ENCODE peak calls at places on chromosomes 3 and 15, in six cellular contexts. F is IMR-90, Y is spleen, Q is A549, I is testis, P is GM12878. X is an unnamed sample.

GRCh38 chr3:4830586-4830914 is 148.7 kb upstream of the BHLHE40 start:
- DNase-seq in I (no peak), P (no peak), Y (no peak), F (no peak), Q (no peak), X (no peak)

GRCh38 chr3:82012775-82013174 is 251.3 kb upstream of the GBE1 start:
- DNase-seq in P (no peak), I (no peak), F (no peak), Q (no peak), Y (no peak), X (no peak)

GRCh38 chr3:8589880-8590556 is 54.6 kb downstream of the SSUH2 start:
- DNase-seq in P (no peak), Q (no peak), Y (no peak), F (peak; percentile 42), I (no peak), X (no peak)

GRCh38 chr3:5144316-5144994 is 22.4 kb downstream of the ARL8B start:
- DNase-seq in I (no peak), P (no peak), F (no peak), Y (no peak), Q (no peak), X (no peak)

GRCh38 chr3:123602325-123602724 is 17.5 kb upstream of the HACD2 start:
- DNase-seq in Y (no peak), P (no peak), I (no peak), Q (peak; percentile 70), F (peak; percentile 94), X (no peak)

GRCh38 chr3:153963012-153963411 is 158.2 kb upstream of the ARHGEF26 start:
- DNase-seq in Q (no peak), Y (no peak), I (no peak), P (no peak), F (no peak), X (no peak)

GRCh38 chr15:39025881-39026280 is 461.3 kb upstream of the RASGRP1 start:
- DNase-seq in F (no peak), I (no peak), Q (no peak), P (no peak), Y (no peak), X (no peak)

GRCh38 chr3:182618085-182618732 is 175.1 kb upstream of the ATP11B start:
- DNase-seq in F (no peak), P (no peak), I (no peak), Y (no peak), Q (no peak), X (no peak)

GRCh38 chr15:76994971-76995945 is at the start of gene PSTPIP1:
- DNase-seq in Q (no peak), F (no peak), I (no peak), P (no peak), Y (peak; percentile 96), X (peak; percentile 69)

GRCh38 chr15:73518180-73518862 is 75.4 kb downstream of the REC114 start:
- DNase-seq in Y (no peak), F (no peak), P (no peak), Q (no peak), I (no peak), X (no peak)

GRCh38 chr15:77650285-77650684 is 17.6 kb upstream of the LINGO1 start:
- DNase-seq in Y (no peak), P (no peak), Q (peak; percentile 46), F (no peak), I (no peak), X (no peak)

GRCh38 chr3:138197058-138197457 is 10.0 kb downstream of the ARMC8 start:
- DNase-seq in Y (no peak), I (peak; percentile 34), F (peak; percentile 50), P (no peak), Q (no peak), X (no peak)

GRCh38 chr3:58356054-58356453 is 23.4 kb downstream of the PXK start:
- DNase-seq in Y (peak; percentile 86), I (no peak), Q (no peak), F (no peak), P (no peak), X (no peak)

GRCh38 chr15:60912984-60913697 is 316.0 kb downstream of the RORA start:
- DNase-seq in I (peak; percentile 51), F (no peak), Y (no peak), P (no peak), Q (no peak), X (peak; percentile 78)

GRCh38 chr3:69271098-69271497 is 114.8 kb downstream of the FRMD4B start:
- DNase-seq in Y (no peak), I (no peak), P (no peak), Q (no peak), F (no peak), X (no peak)

GRCh38 chr3:175238848-175239247 is 379.7 kb downstream of the NAALADL2 start:
- DNase-seq in Y (no peak), P (no peak), I (no peak), Q (no peak), F (no peak), X (no peak)

GRCh38 chr15:95669146-95669922 is 661.2 kb upstream of the NR2F2 start:
- DNase-seq in I (peak; percentile 28), Y (no peak), F (no peak), P (peak; percentile 35), Q (no peak), X (peak; percentile 25)

DNA sequence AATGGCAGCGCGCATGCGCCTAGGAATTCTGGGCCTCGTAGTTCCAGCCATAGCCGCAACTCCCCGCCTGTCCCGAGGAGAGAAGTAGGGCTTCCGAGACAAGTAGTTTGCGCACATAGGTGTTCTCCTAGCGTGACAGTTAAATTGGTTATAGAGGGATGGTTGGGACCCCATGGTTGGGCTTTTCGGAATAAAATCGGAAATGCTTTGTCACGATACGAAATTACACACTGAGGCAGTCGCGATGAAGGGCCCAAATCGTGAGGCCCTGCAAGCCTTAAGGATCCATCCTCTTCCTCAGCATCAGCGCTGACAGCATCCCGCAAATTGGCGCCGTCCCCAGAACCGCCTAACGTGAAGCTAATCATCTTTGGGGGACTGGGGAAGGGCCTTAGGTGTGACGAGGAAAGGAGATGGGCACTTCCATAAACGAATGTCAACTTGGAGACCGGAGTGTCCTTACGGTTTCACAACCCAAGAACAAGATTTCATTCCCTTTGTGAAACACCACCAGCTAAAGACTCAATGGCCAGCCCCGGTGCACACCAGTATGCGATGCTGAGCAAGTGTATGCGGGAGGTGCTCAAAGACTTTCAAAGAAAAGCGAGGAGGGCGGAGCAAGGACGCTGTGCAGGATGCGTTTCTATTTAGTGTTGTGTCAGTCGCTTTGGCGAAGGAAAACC is 612 bp upstream of the TTBK2 start:
- DNase-seq in F (peak; percentile 8), Y (peak; percentile 83), Q (no peak), P (no peak), I (peak; percentile 60), X (peak; percentile 42)
- TF ChIP-seq POLR2A in F (no peak), Y (no peak), Q (no peak), P (no peak), I (no peak), X (no peak)

DNA sequence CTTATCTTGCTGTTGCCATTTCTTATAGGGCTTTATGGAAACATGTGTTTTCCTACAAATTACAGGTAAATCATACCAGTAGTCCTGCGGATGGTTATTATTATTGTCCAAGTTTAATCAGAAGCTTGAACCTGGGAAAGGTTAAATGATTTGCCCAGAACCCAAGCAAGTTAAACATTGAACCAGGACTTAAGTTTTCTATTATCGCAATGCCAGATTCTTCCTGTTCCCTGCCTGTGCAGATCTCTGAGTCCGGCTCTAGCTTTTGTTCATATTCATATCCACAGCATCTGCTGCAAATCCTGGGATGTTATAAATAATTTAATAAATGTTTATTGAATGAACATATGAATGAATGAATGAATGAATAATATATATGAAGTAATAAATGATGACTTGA is 12.5 kb downstream of the LPP start:
- DNase-seq in P (no peak), Y (no peak), F (no peak), Q (no peak), I (no peak), X (no peak)
- H3K4me3 ChIP-seq in P (no peak overlapping the region), Y (no peak overlapping the region), F (no peak overlapping the region), Q (no peak overlapping the region), I (no peak overlapping the region), X (no peak overlapping the region)

GRCh38 chr15:62391565-62392262 is 226.6 kb upstream of the C2CD4B start:
- DNase-seq in F (peak; percentile 34), I (peak; percentile 50), P (no peak), Q (peak; percentile 55), Y (peak; percentile 79), X (peak; percentile 66)
- TF ChIP-seq CTCF in F (peak; percentile 45), I (no peak), P (peak; percentile 22), Q (peak; percentile 46), Y (no peak), X (peak; percentile 31)

GRCh38 chr3:143302638-143303171 is 183.1 kb downstream of the CHST2 start:
- DNase-seq in Y (peak; percentile 84), F (peak; percentile 74), P (no peak), Q (no peak), I (no peak), X (peak; percentile 53)
- TF ChIP-seq POLR2A in Y (no peak), F (no peak), P (no peak), Q (no peak), I (no peak), X (no peak)

GRCh38 chr3:29512620-29513019 is 231.7 kb downstream of the RBMS3 start:
- DNase-seq in P (no peak), I (no peak), Y (no peak), Q (no peak), F (no peak), X (no peak)
- H3K4me3 ChIP-seq in P (no peak overlapping the region), I (no peak overlapping the region), Y (no peak overlapping the region), Q (no peak overlapping the region), F (no peak overlapping the region), X (no peak overlapping the region)